ENCODE peak calls at places on chromosomes 2 and 18, in ten cellular contexts. T, N, S, X, J, W, F, U, V and A are unnamed samples. For H3K9me3, the result is how much of the 10 kb centered on the place peaks cover.

GRCh38 chr2:241896746-241897201 is 27.2 kb downstream of the RTP5 start:
- DNase-seq in T (no peak), N (no peak), S (peak), X (no peak), J (no peak), W (no peak), F (no peak), U (no peak), V (peak), A (no peak)

GRCh38 chr18:2642771-2643170 is 12.8 kb upstream of the SMCHD1 start:
- DNase-seq in T (no peak), N (no peak), S (no peak), X (no peak), J (no peak), W (no peak), F (no peak), U (no peak), V (no peak), A (no peak)

GRCh38 chr18:21330122-21330701 is 88.2 kb downstream of the GREB1L start:
- DNase-seq in T (peak), N (peak), S (no peak), X (no peak), J (peak), W (no peak), F (no peak), U (peak), V (no peak), A (peak)

GRCh38 chr18:74050807-74051206 is 96.8 kb downstream of the FBXO15 start:
- DNase-seq in T (no peak), N (no peak), S (no peak), X (no peak), J (no peak), W (no peak), F (no peak), U (no peak), V (no peak), A (peak)

GRCh38 chr2:120626566-120626965 is 109.1 kb upstream of the GLI2 start:
- DNase-seq in T (no peak), N (no peak), S (peak), X (no peak), J (no peak), W (no peak), F (peak), U (no peak), V (no peak), A (no peak)

GRCh38 chr18:53911200-53911599 is 313.3 kb downstream of the MBD2 start:
- DNase-seq in T (peak), N (no peak), S (no peak), X (no peak), J (no peak), W (no peak), F (no peak), U (no peak), V (no peak), A (peak)

GRCh38 chr2:27182346-27182745 is 29.5 kb upstream of the ATRAID start:
- DNase-seq in T (peak), N (no peak), S (no peak), X (no peak), J (no peak), W (no peak), F (no peak), U (no peak), V (no peak), A (peak)

GRCh38 chr2:231711677-231712461 is 3.5 kb downstream of the PTMA start:
- DNase-seq in T (no peak), N (no peak), S (peak), X (no peak), J (no peak), W (no peak), F (no peak), U (no peak), V (no peak), A (peak)

GRCh38 chr2:157838442-157839161 is 37.5 kb downstream of the ACVR1 start:
- DNase-seq in T (peak), N (peak), S (no peak), X (no peak), J (peak), W (peak), F (no peak), U (peak), V (no peak), A (peak)

GRCh38 chr2:145194671-145195070 is 674.8 kb upstream of the ZEB2 start:
- DNase-seq in T (no peak), N (no peak), S (no peak), X (no peak), J (peak), W (no peak), F (no peak), U (no peak), V (no peak), A (no peak)

GRCh38 chr2:141968377-141968920 is 162.4 kb downstream of the LRP1B start:
- DNase-seq in T (peak), N (no peak), S (no peak), X (no peak), J (no peak), W (no peak), F (no peak), U (no peak), V (no peak), A (peak)

GRCh38 chr2:74440378-74441110 is 1.2 kb downstream of the RTKN start:
- DNase-seq in T (peak), N (peak), S (peak), X (peak), J (peak), W (peak), F (peak), U (peak), V (peak), A (peak)

GRCh38 chr2:231642631-231643493 is 50.2 kb downstream of the TEX44 start:
- DNase-seq in T (peak), N (peak), S (peak), X (peak), J (peak), W (peak), F (peak), U (no peak), V (peak), A (peak)

GRCh38 chr18:54806526-54806925 is 21.8 kb upstream of the RAB27B start:
- DNase-seq in T (peak), N (no peak), S (no peak), X (no peak), J (no peak), W (no peak), F (no peak), U (no peak), V (no peak), A (peak)

GRCh38 chr2:25333981-25334380 is 7.7 kb downstream of the DNMT3A start:
- DNase-seq in T (no peak), N (no peak), S (peak), X (no peak), J (no peak), W (no peak), F (no peak), U (no peak), V (no peak), A (no peak)

GRCh38 chr2:110675679-110676078 is 2.2 kb downstream of the BUB1 start:
- DNase-seq in T (no peak), N (no peak), S (no peak), X (no peak), J (no peak), W (no peak), F (no peak), U (no peak), V (no peak), A (no peak)

GRCh38 chr2:96470636-96471035 is 34.5 kb downstream of the NEURL3 start:
- DNase-seq in T (peak), N (peak), S (peak), X (peak), J (peak), W (peak), F (no peak), U (peak), V (no peak), A (no peak)

GRCh38 chr18:55382277-55382805 is 205.7 kb downstream of the TCF4 start:
- DNase-seq in T (no peak), N (no peak), S (no peak), X (no peak), J (no peak), W (no peak), F (no peak), U (no peak), V (no peak), A (no peak)

GRCh38 chr2:42842418-42842817 is 50.0 kb upstream of the HAAO start:
- DNase-seq in T (peak), N (no peak), S (no peak), X (no peak), J (no peak), W (no peak), F (peak), U (no peak), V (no peak), A (no peak)

GRCh38 chr2:67965246-67965645 is 97.6 kb downstream of the C1D start:
- DNase-seq in T (peak), N (no peak), S (no peak), X (no peak), J (no peak), W (no peak), F (no peak), U (no peak), V (no peak), A (peak)

GRCh38 chr18:26104037-26104436 is 13.6 kb upstream of the SS18 start:
- DNase-seq in T (no peak), N (no peak), S (no peak), X (no peak), J (no peak), W (no peak), F (no peak), U (no peak), V (no peak), A (no peak)

GRCh38 chr18:39571511-39571910 is 2005.9 kb upstream of the CELF4 start:
- DNase-seq in T (peak), N (peak), S (no peak), X (no peak), J (peak), W (no peak), F (no peak), U (peak), V (no peak), A (peak)

GRCh38 chr2:188787002-188787660 is 187.0 kb upstream of the COL3A1 start:
- DNase-seq in T (peak), N (peak), S (no peak), X (no peak), J (no peak), W (no peak), F (no peak), U (no peak), V (no peak), A (peak)

GRCh38 chr2:36433311-36434217 is 78.0 kb downstream of the CRIM1 start:
- DNase-seq in T (peak), N (peak), S (no peak), X (no peak), J (no peak), W (peak), F (no peak), U (peak), V (no peak), A (peak)

GRCh38 chr2:172196768-172197322 is 94.1 kb upstream of the DLX2 start:
- DNase-seq in T (peak), N (no peak), S (peak), X (peak), J (no peak), W (no peak), F (no peak), U (no peak), V (no peak), A (no peak)

GRCh38 chr2:150520887-150521664 is 33.6 kb upstream of the RND3 start:
- DNase-seq in T (peak), N (no peak), S (no peak), X (no peak), J (peak), W (no peak), F (no peak), U (no peak), V (no peak), A (peak)

GRCh38 chr2:220280741-220281140 is 653.3 kb downstream of the SLC4A3 start:
- DNase-seq in T (no peak), N (no peak), S (no peak), X (no peak), J (no peak), W (no peak), F (no peak), U (no peak), V (no peak), A (no peak)

GRCh38 chr2:68182902-68183301 is 25.2 kb downstream of the PNO1 start:
- DNase-seq in T (no peak), N (no peak), S (no peak), X (no peak), J (no peak), W (no peak), F (no peak), U (no peak), V (no peak), A (no peak)

GRCh38 chr2:122191331-122191730 is 435.9 kb downstream of the TSN start:
- DNase-seq in T (peak), N (peak), S (no peak), X (no peak), J (peak), W (no peak), F (no peak), U (peak), V (no peak), A (peak)

GRCh38 chr2:200217320-200217719 is 89.2 kb upstream of the SPATS2L start:
- DNase-seq in T (no peak), N (no peak), S (no peak), X (no peak), J (no peak), W (no peak), F (no peak), U (no peak), V (no peak), A (no peak)

GRCh38 chr18:49520661-49521145 is 33.7 kb upstream of the C18orf32 start:
- DNase-seq in T (peak), N (no peak), S (no peak), X (no peak), J (no peak), W (no peak), F (no peak), U (peak), V (no peak), A (peak)

GRCh38 chr2:225556461-225556860 is 157.0 kb downstream of the NYAP2 start:
- DNase-seq in T (no peak), N (no peak), S (no peak), X (no peak), J (no peak), W (no peak), F (no peak), U (no peak), V (no peak), A (no peak)

GRCh38 chr2:198640463-198640862 is 817.3 kb downstream of the SATB2 start:
- DNase-seq in T (no peak), N (no peak), S (no peak), X (no peak), J (no peak), W (no peak), F (no peak), U (no peak), V (no peak), A (no peak)

GRCh38 chr18:63119647-63120046 is 199.9 kb downstream of the BCL2 start:
- DNase-seq in T (peak), N (peak), S (no peak), X (no peak), J (no peak), W (no peak), F (no peak), U (peak), V (no peak), A (peak)

GRCh38 chr2:30702694-30703093 is 104.6 kb downstream of the CAPN13 start:
- DNase-seq in T (no peak), N (no peak), S (no peak), X (no peak), J (no peak), W (no peak), F (no peak), U (no peak), V (no peak), A (no peak)

GRCh38 chr2:30705056-30705455 is 102.2 kb downstream of the CAPN13 start:
- DNase-seq in T (no peak), N (no peak), S (no peak), X (no peak), J (no peak), W (no peak), F (peak), U (no peak), V (no peak), A (no peak)

GRCh38 chr2:30705711-30706533 is 101.3 kb downstream of the CAPN13 start:
- DNase-seq in T (no peak), N (no peak), S (no peak), X (no peak), J (no peak), W (no peak), F (peak), U (no peak), V (no peak), A (no peak)

GRCh38 chr2:30706534-30707303 is 100.5 kb downstream of the CAPN13 start:
- DNase-seq in T (peak), N (peak), S (peak), X (peak), J (peak), W (peak), F (peak), U (peak), V (peak), A (peak)

GRCh38 chr2:30701782-30702181 is 105.5 kb downstream of the CAPN13 start:
- DNase-seq in T (peak), N (no peak), S (no peak), X (no peak), J (no peak), W (no peak), F (no peak), U (no peak), V (no peak), A (no peak)
- H3K9me3 ChIP-seq in T (under half), N (half or more), S (under half), X (under half), J (under half), W (under half), F (under half), U (under half), V (under half), A (under half)

DNA sequence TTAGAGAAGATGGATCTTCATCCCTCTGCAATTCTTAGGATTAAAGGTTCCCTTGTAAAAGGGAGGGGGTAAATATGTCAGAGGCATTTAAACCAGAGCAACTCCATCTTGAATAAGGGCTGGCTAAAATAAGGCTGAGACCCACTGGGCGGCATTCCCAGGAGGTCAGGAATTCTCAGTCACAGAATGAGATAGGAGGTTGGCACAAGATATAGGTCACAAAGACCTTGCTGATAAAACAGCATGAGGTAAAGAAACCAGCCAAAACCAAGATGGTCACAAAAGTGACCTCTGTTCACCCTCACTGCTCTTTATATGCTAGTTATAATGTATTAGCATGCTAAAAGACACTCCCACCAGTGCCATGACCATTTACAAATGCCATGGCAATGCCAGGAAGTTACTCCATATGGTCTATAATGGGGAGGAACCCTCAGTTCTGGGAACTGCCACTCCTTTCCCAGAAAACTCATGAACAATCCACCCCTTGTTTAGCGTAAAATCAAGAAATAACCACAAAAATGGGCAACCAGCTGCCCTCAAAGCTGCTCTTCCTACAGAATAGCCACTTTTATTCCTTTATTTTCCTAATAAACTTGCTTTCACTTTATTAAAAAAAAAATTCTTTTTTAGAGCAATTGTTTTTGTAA is 205.4 kb upstream of the RGPD4 start:
- DNase-seq in T (no peak), N (no peak), S (no peak), X (no peak), J (no peak), W (peak), F (no peak), U (no peak), V (no peak), A (no peak)
- H3K9me3 ChIP-seq in T (under half), N (under half), S (half or more), X (under half), J (under half), W (under half), F (under half), U (under half), V (under half), A (under half)

GRCh38 chr2:22270341-22270740 is 1114.6 kb upstream of the KLHL29 start:
- DNase-seq in T (no peak), N (no peak), S (no peak), X (no peak), J (no peak), W (no peak), F (no peak), U (no peak), V (no peak), A (no peak)

GRCh38 chr2:22276696-22277095 is 1108.3 kb upstream of the KLHL29 start:
- DNase-seq in T (no peak), N (no peak), S (no peak), X (no peak), J (no peak), W (no peak), F (no peak), U (no peak), V (no peak), A (no peak)

GRCh38 chr2:22274611-22275010 is 1110.4 kb upstream of the KLHL29 start:
- DNase-seq in T (no peak), N (no peak), S (no peak), X (no peak), J (no peak), W (no peak), F (no peak), U (no peak), V (no peak), A (no peak)

DNA sequence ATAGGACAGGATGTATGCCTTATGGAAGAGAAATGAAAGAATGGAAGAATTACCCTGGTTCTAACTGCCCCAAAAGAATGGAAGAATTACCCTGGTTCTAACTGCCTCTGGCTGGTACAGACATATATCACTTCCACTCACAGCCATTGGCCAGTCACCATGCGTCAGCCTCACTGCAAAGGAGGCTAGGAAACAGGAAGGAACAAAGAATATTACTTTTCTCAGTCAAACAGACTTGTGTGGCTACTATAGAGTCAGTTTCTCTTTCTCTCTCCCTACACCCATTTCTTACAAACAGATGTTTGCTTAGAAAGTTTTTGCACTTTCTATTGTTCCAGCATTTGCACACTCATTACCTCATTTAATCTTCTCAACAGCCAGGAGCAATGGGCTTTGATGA is 1111.1 kb upstream of the KLHL29 start:
- DNase-seq in T (no peak), N (no peak), S (no peak), X (no peak), J (no peak), W (no peak), F (no peak), U (no peak), V (no peak), A (no peak)
- H3K9me3 ChIP-seq in T (under half), N (under half), S (under half), X (under half), J (under half), W (under half), F (under half), U (under half), V (under half), A (under half)

GRCh38 chr2:79552653-79553052 is 39.8 kb downstream of the CTNNA2 start:
- DNase-seq in T (no peak), N (no peak), S (no peak), X (no peak), J (no peak), W (no peak), F (no peak), U (no peak), V (no peak), A (no peak)
- H3K9me3 ChIP-seq in T (under half), N (half or more), S (half or more), X (under half), J (under half), W (under half), F (under half), U (under half), V (under half), A (half or more)

DNA sequence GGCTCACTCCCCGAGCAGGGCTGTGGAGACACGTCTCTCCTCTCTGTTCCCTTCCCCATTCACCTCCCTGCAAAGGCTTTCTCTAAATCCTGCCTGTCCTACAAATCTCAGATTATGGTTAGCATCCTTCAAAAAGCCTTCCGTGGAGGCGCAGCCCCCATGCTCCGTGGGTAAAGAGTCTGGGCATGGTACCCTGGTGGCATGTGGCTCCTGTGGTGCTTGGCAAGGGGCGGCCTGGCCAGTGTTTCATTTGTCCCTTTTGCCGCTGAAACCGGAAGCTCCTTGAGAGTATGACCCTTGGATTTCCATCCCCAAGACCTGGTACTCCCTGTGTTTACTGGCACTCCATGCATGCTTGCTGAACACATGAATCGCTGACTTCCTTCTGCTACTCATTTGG is 839.3 kb upstream of the SALL3 start:
- DNase-seq in T (no peak), N (no peak), S (no peak), X (no peak), J (no peak), W (no peak), F (no peak), U (no peak), V (no peak), A (no peak)
- H3K9me3 ChIP-seq in T (under half), N (under half), S (under half), X (under half), J (under half), W (under half), F (under half), U (under half), V (under half), A (under half)